ENCODE peak calls at places on chromosomes 7 and 10, in six cellular contexts. Y is mesothelial cell of epicardium; E is hippocampal formation; H is DMS153; S is stimulated activated CD8-positive, alpha-beta memory T cell treated with anti-CD3 and anti-CD28 coated beads, Interleukin-7, amount 100 ng/mL, for 48 hours; B is CD8-positive, alpha-beta T cell. A is an unnamed sample.

GRCh38 chr7:44534501-44534900 is 6.6 kb downstream of the NPC1L1 start:
- DNase-seq in Y (no peak), S (peak; percentile 24), E (no peak), H (peak; percentile 62), B (no peak), A (peak; percentile 27)

GRCh38 chr7:98949336-98950044 is 71.2 kb downstream of the TRRAP start:
- DNase-seq in S (no peak), E (peak; percentile 39), B (no peak), H (no peak), Y (no peak), A (no peak)

GRCh38 chr7:151000886-151001495 is 10.2 kb downstream of the NOS3 start:
- DNase-seq in S (no peak), E (no peak), H (no peak), Y (no peak), B (no peak), A (no peak)

GRCh38 chr7:134044682-134045081 is 82.5 kb upstream of the LRGUK start:
- DNase-seq in S (no peak), H (no peak), Y (no peak), B (no peak), E (no peak), A (no peak)

GRCh38 chr7:148791506-148791905 is 92.6 kb downstream of the EZH2 start:
- DNase-seq in H (no peak), E (no peak), Y (no peak), B (no peak), S (no peak), A (no peak)

GRCh38 chr7:148717266-148717793 is 18.6 kb downstream of the CUL1 start:
- DNase-seq in E (no peak), H (no peak), S (no peak), Y (no peak), B (no peak), A (no peak)

GRCh38 chr10:63561421-63561820 is 40.2 kb downstream of the REEP3 start:
- DNase-seq in Y (no peak), E (no peak), B (no peak), S (no peak), H (no peak), A (no peak)

GRCh38 chr10:122673731-122674130 is 25.9 kb downstream of the C10orf120 start:
- DNase-seq in Y (no peak), S (no peak), B (no peak), E (no peak), H (no peak), A (no peak)

GRCh38 chr10:36224431-36224985 is 582.4 kb upstream of the FZD8 start:
- DNase-seq in B (no peak), S (no peak), Y (no peak), H (no peak), E (no peak), A (no peak)

GRCh38 chr7:158261362-158262235 is 326.0 kb downstream of the PTPRN2 start:
- DNase-seq in H (no peak), B (no peak), E (no peak), Y (no peak), S (no peak), A (no peak)

GRCh38 chr7:7134036-7134435 is 48.3 kb upstream of the C1GALT1 start:
- DNase-seq in Y (no peak), B (no peak), E (no peak), H (no peak), S (no peak), A (no peak)

GRCh38 chr7:35647171-35647574 is 47.8 kb downstream of the HERPUD2 start:
- DNase-seq in S (no peak), E (no peak), B (no peak), H (peak; percentile 51), Y (no peak), A (no peak)

GRCh38 chr7:126689037-126689436 is 563.7 kb downstream of the GRM8 start:
- DNase-seq in H (no peak), B (no peak), Y (no peak), S (no peak), E (no peak), A (no peak)

GRCh38 chr10:71971311-71971731 is 7.1 kb downstream of the CHST3 start:
- DNase-seq in H (no peak), S (no peak), E (no peak), Y (no peak), B (no peak), A (no peak)

GRCh38 chr7:158976849-158977593 is 120.7 kb downstream of the DYNC2I1 start:
- DNase-seq in B (peak; percentile 87), E (peak; percentile 37), S (peak; percentile 57), H (peak; percentile 64), Y (no peak), A (peak; percentile 15)

GRCh38 chr10:1358860-1359598 is 302.8 kb downstream of the WDR37 start:
- DNase-seq in H (no peak), Y (no peak), E (no peak), B (no peak), S (no peak), A (no peak)

GRCh38 chr10:61391281-61391680 is 61.9 kb downstream of the TMEM26 start:
- DNase-seq in S (no peak), Y (no peak), E (no peak), B (no peak), H (no peak), A (no peak)

GRCh38 chr7:108415821-108416536 is 40.3 kb downstream of the NRCAM start:
- DNase-seq in E (no peak), Y (no peak), S (no peak), H (peak; percentile 39), B (no peak), A (no peak)

GRCh38 chr7:115183431-115184057 is 261.6 kb downstream of the MDFIC start:
- DNase-seq in E (no peak), B (no peak), H (no peak), S (no peak), Y (no peak), A (no peak)

GRCh38 chr7:617614-618538 is 98.2 kb upstream of the PDGFA start:
- DNase-seq in S (no peak), E (no peak), Y (no peak), H (no peak), B (no peak), A (no peak)

GRCh38 chr7:27235387-27236052 is 7.1 kb upstream of the EVX1 start:
- DNase-seq in H (peak; percentile 51), S (no peak), E (peak; percentile 1), Y (peak; percentile 63), B (no peak), A (peak; percentile 63)

GRCh38 chr10:100153239-100153840 is 32.5 kb downstream of the ERLIN1 start:
- DNase-seq in Y (no peak), E (no peak), B (no peak), S (no peak), H (no peak), A (no peak)

GRCh38 chr7:84162584-84162983 is 32.0 kb downstream of the SEMA3A start:
- DNase-seq in Y (no peak), E (no peak), B (no peak), H (no peak), S (no peak), A (no peak)

GRCh38 chr10:132991706-132992432 is 49.5 kb upstream of the CFAP46 start:
- DNase-seq in H (no peak), E (no peak), B (no peak), Y (no peak), S (no peak), A (no peak)

GRCh38 chr10:92792661-92793060 is 55.7 kb upstream of the EXOC6 start:
- DNase-seq in B (no peak), S (no peak), H (no peak), E (no peak), Y (no peak), A (no peak)

GRCh38 chr10:32419615-32420014 is 26.3 kb upstream of the CCDC7 start:
- DNase-seq in B (no peak), H (no peak), E (no peak), S (no peak), Y (no peak), A (no peak)

GRCh38 chr7:111765936-111766643 is 203.8 kb upstream of the IMMP2L start:
- DNase-seq in B (no peak), H (no peak), S (no peak), Y (no peak), E (no peak), A (no peak)